ENCODE peak calls at places on chromosomes 16 and 17, in four cellular contexts. One of them, this sample, is unnamed.

GRCh38 chr17:1515640-1516402 is 591 bp downstream of the INPP5K start:
- DNase-seq in HS-5: peak
- DNase-seq in NCI-H2171: peak
- DNase-seq in LoVo: peak
- DNase-seq in this sample: no peak

GRCh38 chr16:2333772-2334379 is 6.7 kb downstream of the ABCA3 start:
- DNase-seq in HS-5: no peak
- DNase-seq in NCI-H2171: no peak
- DNase-seq in LoVo: no peak
- DNase-seq in this sample: no peak

GRCh38 chr17:73686126-73686525 is 41.9 kb upstream of the SDK2 start:
- DNase-seq in NCI-H2171: no peak
- DNase-seq in LoVo: no peak
- DNase-seq in HS-5: no peak
- DNase-seq in this sample: no peak

GRCh38 chr16:72783716-72784320 is 264.1 kb downstream of the ZFHX3 start:
- DNase-seq in NCI-H2171: no peak
- DNase-seq in HS-5: no peak
- DNase-seq in LoVo: no peak
- DNase-seq in this sample: no peak

GRCh38 chr17:31512104-31512740 is 120.7 kb downstream of the RAB11FIP4 start:
- DNase-seq in LoVo: no peak
- DNase-seq in HS-5: no peak
- DNase-seq in NCI-H2171: no peak
- DNase-seq in this sample: no peak

GRCh38 chr16:27401768-27402568 is at the start of gene IL21R:
- DNase-seq in NCI-H2171: peak
- DNase-seq in LoVo: no peak
- DNase-seq in HS-5: no peak
- DNase-seq in this sample: no peak

GRCh38 chr16:88900653-88901052 is 34.2 kb upstream of the PABPN1L start:
- DNase-seq in LoVo: no peak
- DNase-seq in NCI-H2171: no peak
- DNase-seq in HS-5: no peak
- DNase-seq in this sample: no peak

GRCh38 chr17:80214012-80214877 is 5.9 kb downstream of the SGSH start:
- DNase-seq in NCI-H2171: no peak
- DNase-seq in HS-5: no peak
- DNase-seq in LoVo: no peak
- DNase-seq in this sample: no peak

GRCh38 chr16:9058211-9058610 is 33.2 kb upstream of the HAPSTR1 start:
- DNase-seq in LoVo: no peak
- DNase-seq in HS-5: no peak
- DNase-seq in NCI-H2171: no peak
- DNase-seq in this sample: no peak

GRCh38 chr17:57940217-57940616 is 15.0 kb downstream of the CUEDC1 start:
- DNase-seq in HS-5: no peak
- DNase-seq in NCI-H2171: no peak
- DNase-seq in LoVo: no peak
- DNase-seq in this sample: no peak

GRCh38 chr16:20612551-20613470 is 36.6 kb upstream of the ACSM2B start:
- DNase-seq in NCI-H2171: no peak
- DNase-seq in HS-5: no peak
- DNase-seq in LoVo: no peak
- DNase-seq in this sample: no peak

GRCh38 chr17:68246271-68247028 is 1.4 kb upstream of the AMZ2 start:
- DNase-seq in NCI-H2171: no peak
- DNase-seq in LoVo: no peak
- DNase-seq in HS-5: no peak
- DNase-seq in this sample: no peak

GRCh38 chr17:15414502-15415348 is 52.7 kb downstream of the CDRT4 start:
- DNase-seq in LoVo: no peak
- DNase-seq in NCI-H2171: no peak
- DNase-seq in HS-5: no peak
- DNase-seq in this sample: no peak

GRCh38 chr17:42675984-42676423 is 790 bp downstream of the PLEKHH3 start:
- DNase-seq in HS-5: no peak
- DNase-seq in LoVo: peak
- DNase-seq in NCI-H2171: no peak
- DNase-seq in this sample: no peak

GRCh38 chr16:30458561-30459394 is 13.1 kb upstream of the SEPHS2 start:
- DNase-seq in NCI-H2171: no peak
- DNase-seq in HS-5: no peak
- DNase-seq in LoVo: no peak
- DNase-seq in this sample: no peak

GRCh38 chr17:78172284-78173024 is 4.1 kb downstream of the SYNGR2 start:
- DNase-seq in NCI-H2171: no peak
- DNase-seq in HS-5: no peak
- DNase-seq in LoVo: no peak
- DNase-seq in this sample: no peak

GRCh38 chr17:17062866-17063265 is 20.6 kb downstream of the MPRIP start:
- DNase-seq in HS-5: no peak
- DNase-seq in LoVo: no peak
- DNase-seq in NCI-H2171: no peak
- DNase-seq in this sample: peak

GRCh38 chr16:57729182-57729484 is 6.4 kb upstream of the KATNB1 start:
- DNase-seq in LoVo: no peak
- DNase-seq in HS-5: no peak
- DNase-seq in NCI-H2171: no peak
- DNase-seq in this sample: no peak

GRCh38 chr17:73514146-73514863 is 129.9 kb downstream of the SDK2 start:
- DNase-seq in HS-5: no peak
- DNase-seq in NCI-H2171: no peak
- DNase-seq in LoVo: no peak
- DNase-seq in this sample: no peak

GRCh38 chr17:41547378-41547841 is 19.3 kb upstream of the KRT19 start:
- DNase-seq in HS-5: no peak
- DNase-seq in NCI-H2171: no peak
- DNase-seq in LoVo: no peak
- DNase-seq in this sample: no peak

GRCh38 chr17:73536700-73537680 is 107.3 kb downstream of the SDK2 start:
- DNase-seq in HS-5: no peak
- DNase-seq in NCI-H2171: no peak
- DNase-seq in LoVo: no peak
- DNase-seq in this sample: no peak